ENCODE peak calls at places on chromosome 7, in six cellular contexts. K is HepG2, A is ovary, M is stomach, N is upper lobe of left lung, R is SK-N-SH. W is an unnamed sample.
A peak's percentile ranks its signal among the peaks of the same experiment; 100 is the strongest.

GRCh38 chr7:28570113-28570969 is 158.0 kb downstream of the CREB5 start:
- DNase-seq in K (no peak), A (no peak), M (no peak), N (no peak), R (no peak), W (no peak)

GRCh38 chr7:36312064-36312914 is 77.4 kb upstream of the ANLN start:
- DNase-seq in K (peak; percentile 53), A (no peak), M (peak; percentile 90), N (peak; percentile 69), R (no peak), W (no peak)

GRCh38 chr7:44078521-44078920 is 3.8 kb downstream of the POLM start:
- DNase-seq in K (no peak), A (peak; percentile 24), M (no peak), N (no peak), R (no peak), W (no peak)

GRCh38 chr7:45575501-45576248 is 1.5 kb downstream of the ADCY1 start:
- DNase-seq in K (no peak), A (no peak), M (no peak), N (no peak), R (peak; percentile 69), W (no peak)

GRCh38 chr7:123594813-123595241 is 6.8 kb upstream of the ASB15 start:
- DNase-seq in K (peak; percentile 59), A (no peak), M (no peak), N (no peak), R (no peak), W (no peak)

GRCh38 chr7:55192718-55193117 is 172.4 kb upstream of the LANCL2 start:
- DNase-seq in K (no peak), A (no peak), M (no peak), N (no peak), R (peak; percentile 74), W (no peak)

GRCh38 chr7:85261341-85261740 is 74.5 kb upstream of the SEMA3D start:
- DNase-seq in K (no peak), A (no peak), M (no peak), N (no peak), R (no peak), W (no peak)

GRCh38 chr7:42236266-42237161 is 495 bp downstream of the GLI3 start:
- DNase-seq in K (no peak), A (peak; percentile 85), M (no peak), N (peak; percentile 49), R (peak; percentile 48), W (peak; percentile 37)

GRCh38 chr7:132292803-132293202 is 283.5 kb downstream of the PLXNA4 start:
- DNase-seq in K (peak; percentile 50), A (no peak), M (no peak), N (no peak), R (no peak), W (no peak)

GRCh38 chr7:102866480-102866879 is 46.3 kb upstream of the LRRC17 start:
- DNase-seq in K (no peak), A (no peak), M (no peak), N (no peak), R (no peak), W (no peak)

GRCh38 chr7:151687523-151688235 is 168.0 kb upstream of the RHEB start:
- DNase-seq in K (peak; percentile 58), A (peak; percentile 74), M (peak; percentile 72), N (peak; percentile 87), R (peak; percentile 61), W (peak; percentile 55)

GRCh38 chr7:97871659-97872024 is 566 bp downstream of the ASNS start:
- DNase-seq in K (no peak), A (no peak), M (no peak), N (no peak), R (no peak), W (no peak)

GRCh38 chr7:44636926-44637325 is 30.5 kb downstream of the OGDH start:
- DNase-seq in K (no peak), A (no peak), M (no peak), N (no peak), R (no peak), W (no peak)

GRCh38 chr7:33639552-33640197 is 265.7 kb upstream of the BMPER start:
- DNase-seq in K (no peak), A (no peak), M (no peak), N (no peak), R (no peak), W (peak; percentile 33)

GRCh38 chr7:5093948-5094347 is 48.3 kb downstream of the RBAK start:
- DNase-seq in K (no peak), A (no peak), M (no peak), N (no peak), R (no peak), W (no peak)

GRCh38 chr7:158567153-158567603 is 20.4 kb downstream of the PTPRN2 start:
- DNase-seq in K (no peak), A (no peak), M (peak; percentile 59), N (no peak), R (peak; percentile 84), W (no peak)

GRCh38 chr7:116173051-116174028 is 37.0 kb upstream of the TES start:
- DNase-seq in K (peak; percentile 77), A (no peak), M (no peak), N (no peak), R (peak; percentile 38), W (peak; percentile 46)

GRCh38 chr7:25820432-25821040 is 331.5 kb upstream of the NFE2L3 start:
- DNase-seq in K (no peak), A (no peak), M (no peak), N (no peak), R (peak; percentile 24), W (no peak)

GRCh38 chr7:1919539-1920265 is 249.6 kb downstream of the ELFN1 start:
- DNase-seq in K (peak; percentile 67), A (no peak), M (peak; percentile 68), N (peak; percentile 73), R (no peak), W (no peak)

GRCh38 chr7:101696-102376 is 90.5 kb upstream of the FAM20C start:
- DNase-seq in K (no peak), A (no peak), M (peak; percentile 19), N (no peak), R (no peak), W (no peak)

GRCh38 chr7:1714583-1715330 is 44.7 kb downstream of the ELFN1 start:
- DNase-seq in K (no peak), A (no peak), M (no peak), N (no peak), R (no peak), W (no peak)

GRCh38 chr7:7719235-7719634 is 828 bp upstream of the RPA3 start:
- DNase-seq in K (peak; percentile 37), A (no peak), M (no peak), N (peak; percentile 54), R (peak; percentile 47), W (peak; percentile 36)

GRCh38 chr7:96915029-96915428 is 90.3 kb upstream of the DLX6 start:
- DNase-seq in K (no peak), A (no peak), M (no peak), N (no peak), R (no peak), W (no peak)

DNA sequence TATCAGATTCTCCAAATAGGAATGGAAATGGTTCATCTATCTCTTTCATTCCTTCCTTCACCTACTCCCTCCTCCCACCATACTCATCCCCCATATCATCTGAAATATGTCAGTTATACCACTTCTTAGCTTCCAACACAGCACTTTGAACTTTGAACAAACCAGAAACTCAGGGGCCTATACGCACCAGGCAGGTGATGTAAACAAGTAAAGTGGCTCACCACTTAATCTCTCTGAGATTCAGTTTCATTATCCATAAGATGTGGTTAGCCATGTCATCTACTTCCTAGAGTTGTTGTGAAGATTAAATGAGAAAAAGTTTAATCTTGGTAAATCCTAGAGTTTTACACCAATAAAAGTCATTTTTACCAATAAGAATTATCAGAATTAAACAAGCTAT is 65.9 kb upstream of the LRRN3 start:
- DNase-seq in K (peak; percentile 47), A (no peak), M (no peak), N (no peak), R (no peak), W (no peak)
- H3K27ac ChIP-seq in K (no peak overlapping the region), A (no peak overlapping the region), M (no peak overlapping the region), N (no peak overlapping the region), R (no peak overlapping the region), W (no peak overlapping the region)

GRCh38 chr7:118026791-118027190 is 153.6 kb upstream of the CTTNBP2 start:
- DNase-seq in K (no peak), A (no peak), M (no peak), N (no peak), R (no peak), W (no peak)
- TF ChIP-seq CTCF in K (no peak), A (no peak), M (no peak), N (no peak), R (no peak), W (no peak)

GRCh38 chr7:92550194-92550593 is 21.6 kb downstream of the RBM48 start:
- DNase-seq in K (no peak), A (no peak), M (no peak), N (no peak), R (no peak), W (no peak)

GRCh38 chr7:92546856-92547497 is 18.4 kb downstream of the RBM48 start:
- DNase-seq in K (no peak), A (no peak), M (no peak), N (no peak), R (no peak), W (no peak)

DNA sequence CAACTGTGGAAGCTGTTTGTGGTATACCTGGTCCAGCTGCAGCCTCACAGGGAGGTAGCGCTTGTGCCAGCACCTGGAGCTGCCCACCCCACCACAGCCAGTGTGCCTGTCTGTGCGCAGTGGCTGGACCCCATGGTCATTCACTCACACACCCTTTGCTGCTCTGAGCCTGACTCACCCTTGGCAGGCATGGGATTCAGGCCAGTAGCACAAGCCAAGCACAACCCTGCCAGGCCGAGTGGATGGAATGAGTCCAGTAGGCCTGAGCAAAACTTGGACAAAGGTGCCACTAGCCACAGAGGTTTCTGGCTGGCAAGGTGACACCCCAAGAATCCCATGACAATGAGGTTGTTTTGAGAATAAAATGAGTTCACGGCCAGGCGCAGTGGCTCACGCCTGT is 19.0 kb downstream of the RBM48 start:
- DNase-seq in K (no peak), A (no peak), M (no peak), N (no peak), R (no peak), W (no peak)
- TF ChIP-seq EP300 in K (no peak), A (no peak), M (no peak), N (no peak), R (no peak), W (no peak)

GRCh38 chr7:47217570-47218360 is 364.1 kb downstream of the TNS3 start:
- DNase-seq in K (no peak), A (no peak), M (no peak), N (no peak), R (no peak), W (no peak)

GRCh38 chr7:47217086-47217485 is 364.8 kb downstream of the TNS3 start:
- DNase-seq in K (no peak), A (no peak), M (no peak), N (no peak), R (no peak), W (no peak)

GRCh38 chr7:47215049-47215448 is 366.9 kb downstream of the TNS3 start:
- DNase-seq in K (no peak), A (no peak), M (no peak), N (no peak), R (no peak), W (no peak)

GRCh38 chr7:47215640-47216039 is 366.3 kb downstream of the TNS3 start:
- DNase-seq in K (no peak), A (no peak), M (no peak), N (no peak), R (no peak), W (no peak)

DNA sequence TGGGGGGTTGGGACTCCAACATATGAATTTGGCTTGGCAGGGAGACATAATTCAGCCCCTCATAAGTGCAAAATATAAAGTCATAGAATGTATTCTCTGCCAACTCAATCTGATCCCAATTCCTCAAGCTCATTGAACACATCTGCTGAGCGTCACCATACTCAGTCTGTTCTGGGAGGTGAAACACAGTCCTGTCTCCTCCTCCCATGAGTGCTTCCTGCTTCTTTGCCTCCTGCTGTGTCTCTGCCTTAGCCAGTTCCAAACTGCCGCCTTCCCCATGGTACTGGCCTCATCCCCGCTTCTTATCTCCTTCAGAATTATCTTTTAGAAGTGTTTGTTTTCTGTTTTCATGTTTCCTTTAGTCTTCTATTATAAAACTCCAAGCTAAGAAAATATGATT is 365.5 kb downstream of the TNS3 start:
- DNase-seq in K (no peak), A (no peak), M (no peak), N (no peak), R (no peak), W (no peak)
- H3K27ac ChIP-seq in K (no peak overlapping the region), A (no peak overlapping the region), M (no peak overlapping the region), N (no peak overlapping the region), R (no peak overlapping the region), W (no peak overlapping the region)